ENCODE peak calls at places on chromosomes 6 and 20, in ten cellular contexts. U is HCT116, P is fibroblast of lung, O is GM20000, L is left ventricle myocardium inferior, W is esophagus muscularis mucosa, J is Calu3, T is left lung, R is epithelial cell of proximal tubule, K is K562. G is an unnamed sample.
A peak's percentile ranks its signal among the peaks of the same experiment; 100 is the strongest.

GRCh38 chr6:15329154-15329781 is 83.4 kb downstream of the JARID2 start:
- DNase-seq in U (no peak), P (peak; percentile 91), O (no peak), L (no peak), W (no peak), J (no peak), T (no peak), R (no peak), K (no peak), G (no peak)

GRCh38 chr6:116268589-116269293 is 11.0 kb downstream of the TSPYL1 start:
- DNase-seq in U (peak; percentile 68), P (peak; percentile 90), O (peak; percentile 30), L (no peak), W (no peak), J (peak; percentile 16), T (no peak), R (no peak), K (peak; percentile 61), G (no peak)

GRCh38 chr6:113997106-113997505 is 26.2 kb upstream of the HDAC2 start:
- DNase-seq in U (peak; percentile 57), P (peak; percentile 84), O (no peak), L (no peak), W (no peak), J (no peak), T (no peak), R (no peak), K (no peak), G (no peak)

GRCh38 chr20:17940447-17940971 is 28.1 kb downstream of the SNX5 start:
- DNase-seq in U (no peak), P (no peak), O (no peak), L (no peak), W (no peak), J (no peak), T (no peak), R (no peak), K (no peak), G (no peak)

GRCh38 chr6:16737389-16737788 is 23.9 kb downstream of the ATXN1 start:
- DNase-seq in U (no peak), P (peak; percentile 55), O (no peak), L (no peak), W (no peak), J (no peak), T (no peak), R (no peak), K (no peak), G (no peak)

GRCh38 chr20:5041433-5041832 is 40.1 kb upstream of the SLC23A2 start:
- DNase-seq in U (no peak), P (peak; percentile 25), O (no peak), L (no peak), W (no peak), J (no peak), T (no peak), R (no peak), K (no peak), G (no peak)

GRCh38 chr6:143805832-143806281 is 37.3 kb upstream of the LTV1 start:
- DNase-seq in U (no peak), P (peak; percentile 60), O (no peak), L (no peak), W (no peak), J (no peak), T (no peak), R (no peak), K (no peak), G (no peak)

GRCh38 chr6:17494919-17495318 is 101.5 kb downstream of the CAP2 start:
- DNase-seq in U (no peak), P (no peak), O (no peak), L (no peak), W (peak; percentile 81), J (no peak), T (no peak), R (no peak), K (no peak), G (no peak)

GRCh38 chr20:19244291-19244690 is 31.8 kb downstream of the SLC24A3 start:
- DNase-seq in U (no peak), P (no peak), O (no peak), L (no peak), W (no peak), J (no peak), T (no peak), R (no peak), K (no peak), G (no peak)

GRCh38 chr6:139568956-139569538 is 194.6 kb upstream of the CITED2 start:
- DNase-seq in U (no peak), P (peak; percentile 89), O (no peak), L (no peak), W (no peak), J (peak; percentile 8), T (no peak), R (no peak), K (no peak), G (no peak)

GRCh38 chr6:13866291-13866690 is 51.9 kb upstream of the MCUR1 start:
- DNase-seq in U (no peak), P (no peak), O (no peak), L (no peak), W (no peak), J (no peak), T (no peak), R (no peak), K (no peak), G (no peak)

GRCh38 chr6:134680021-134680420 is 269.9 kb downstream of the ALDH8A1 start:
- DNase-seq in U (no peak), P (no peak), O (no peak), L (no peak), W (no peak), J (no peak), T (no peak), R (no peak), K (no peak), G (no peak)

GRCh38 chr6:129936329-129937165 is 75.4 kb upstream of the TMEM244 start:
- DNase-seq in U (peak; percentile 81), P (peak; percentile 73), O (peak; percentile 31), L (no peak), W (no peak), J (peak; percentile 55), T (no peak), R (no peak), K (peak; percentile 17), G (peak; percentile 26)

DNA sequence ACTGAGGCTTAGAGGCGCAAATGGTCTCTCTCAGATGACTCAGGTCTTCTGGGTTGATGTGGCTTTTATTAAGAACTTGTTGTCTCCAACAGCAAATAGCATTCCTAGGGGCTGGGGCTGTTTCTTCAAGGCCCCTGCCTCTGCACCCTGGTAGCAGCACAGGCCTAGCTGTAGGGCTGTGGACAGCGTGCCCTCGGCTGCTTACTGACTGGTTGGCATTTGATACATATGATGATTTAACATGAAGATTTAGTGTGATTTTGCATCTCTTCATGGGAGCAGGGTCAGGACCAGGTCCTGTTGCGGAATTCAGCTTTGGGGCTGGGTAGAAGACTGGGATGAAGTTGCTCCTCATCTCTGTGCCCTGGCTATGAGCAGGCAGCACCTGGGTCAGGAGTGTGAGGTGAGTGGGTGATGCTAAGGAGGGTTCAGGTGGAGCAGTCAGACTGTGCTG is 24.3 kb upstream of the IER3 start:
- DNase-seq in U (no peak), P (no peak), O (no peak), L (no peak), W (no peak), J (no peak), T (no peak), R (no peak), K (no peak), G (no peak)
- TF ChIP-seq CTCF in U (no peak), P (no peak), O (no peak), L (no peak), W (no peak), J (no peak), T (no peak), R (no peak), K (no peak), G (no peak)

DNA sequence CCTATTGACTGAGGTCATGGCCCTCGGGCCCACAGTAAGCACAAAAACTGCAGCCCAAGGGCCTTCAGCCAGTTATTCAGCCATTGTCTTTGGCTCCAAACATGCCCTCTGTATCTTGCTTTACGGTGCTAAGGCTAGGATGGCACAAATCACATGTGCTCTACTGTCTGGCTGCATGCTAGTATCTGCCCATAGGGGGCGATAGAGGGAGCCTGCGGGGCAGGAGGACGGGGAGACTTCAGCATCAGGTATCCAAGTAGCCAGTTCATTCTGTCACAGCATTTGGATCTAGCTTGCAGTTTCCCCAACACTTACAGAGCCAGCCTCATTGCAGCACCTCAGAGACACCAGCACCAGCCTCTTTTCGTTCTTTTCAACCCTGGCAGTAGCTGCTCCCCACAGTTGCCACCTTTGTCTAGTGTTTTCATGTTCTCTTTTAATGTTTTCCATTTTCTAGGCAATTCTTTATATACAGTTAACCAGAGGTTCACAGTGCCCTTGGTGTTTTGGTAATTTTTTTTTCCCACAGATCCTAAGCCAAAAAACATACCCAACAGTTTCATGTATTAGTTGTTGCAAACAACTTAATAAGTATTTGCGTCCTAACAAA is 705.9 kb downstream of the PTPRT start:
- DNase-seq in U (no peak), P (no peak), O (no peak), L (no peak), W (no peak), J (peak; percentile 63), T (no peak), R (no peak), K (peak; percentile 71), G (no peak)
- TF ChIP-seq CTCF in U (peak; percentile 29), P (peak; percentile 14), O (peak; percentile 45), L (peak; percentile 32), W (no peak), J (peak; percentile 67), T (peak; percentile 31), R (peak; percentile 44), K (peak; percentile 68), G (no peak)

GRCh38 chr20:59743767-59744485 is 139.6 kb downstream of the PHACTR3 start:
- DNase-seq in U (peak; percentile 27), P (no peak), O (no peak), L (no peak), W (no peak), J (peak; percentile 72), T (no peak), R (no peak), K (no peak), G (no peak)
- TF ChIP-seq CTCF in U (peak; percentile 65), P (no peak), O (no peak), L (no peak), W (no peak), J (peak; percentile 20), T (no peak), R (no peak), K (peak; percentile 4), G (no peak)

DNA sequence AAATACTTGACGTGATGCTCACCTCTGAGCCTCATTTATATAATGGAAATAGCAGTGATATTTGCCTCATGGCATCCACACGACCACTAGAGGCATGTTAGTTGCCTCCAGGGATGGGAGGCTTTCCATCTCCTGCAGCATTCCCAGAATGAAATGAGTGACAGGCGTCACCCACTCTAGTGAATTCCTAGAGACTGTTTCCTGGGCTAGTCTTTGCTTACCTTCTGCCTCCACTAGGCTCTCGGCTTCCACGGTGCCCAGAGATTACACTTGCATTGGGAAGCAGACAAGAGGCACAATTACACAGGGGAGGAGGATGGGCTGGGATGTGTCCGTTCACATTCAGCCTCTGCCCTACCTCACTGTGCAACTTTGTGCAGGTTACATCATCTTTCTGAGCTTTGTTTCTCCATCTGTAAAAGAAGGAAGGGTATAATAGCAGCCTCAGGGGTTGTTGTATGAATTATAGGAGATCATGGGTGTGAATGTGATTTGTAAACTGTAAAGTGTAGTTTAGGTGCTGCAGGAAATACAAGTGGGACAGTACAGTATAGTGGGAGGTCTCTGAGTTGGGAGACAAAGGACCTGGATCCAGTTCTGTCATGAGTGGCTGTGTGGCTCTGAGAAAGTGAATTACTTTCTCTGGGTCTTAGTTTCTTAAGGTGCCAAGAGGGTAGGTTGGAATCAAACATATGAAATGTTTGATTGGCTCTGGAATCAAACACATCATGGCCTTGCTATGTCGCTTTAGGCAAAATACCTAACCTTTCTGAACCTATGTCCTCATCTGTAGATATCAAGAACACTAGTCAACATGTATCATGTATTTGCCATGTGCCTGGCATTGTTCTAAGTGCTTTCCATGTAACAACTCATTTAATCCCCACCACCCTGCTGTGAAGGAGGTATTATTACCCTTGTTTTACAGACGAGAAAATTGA is 3.6 kb upstream of the VSTM2L start:
- DNase-seq in U (no peak), P (no peak), O (no peak), L (no peak), W (no peak), J (no peak), T (no peak), R (no peak), K (no peak), G (no peak)
- TF ChIP-seq CTCF in U (peak; percentile 6), P (no peak), O (no peak), L (no peak), W (no peak), J (no peak), T (no peak), R (no peak), K (no peak), G (no peak)